ENCODE peak calls at places on chromosomes 6 and 20, in four cellular contexts. R is adrenal gland, P is uterus, L is heart left ventricle. H is an unnamed sample.
A peak's percentile ranks its signal among the peaks of the same experiment; 100 is the strongest.

GRCh38 chr6:971981-972640 is 279.2 kb upstream of the EXOC2 start:
- DNase-seq in R (no peak), P (no peak), L (no peak), H (no peak)

GRCh38 chr6:5941188-5941587 is 65.5 kb downstream of the NRN1 start:
- DNase-seq in P (no peak), L (no peak), R (no peak), H (no peak)

GRCh38 chr20:44336086-44336485 is 757 bp upstream of the R3HDML start:
- DNase-seq in L (no peak), P (no peak), R (no peak), H (no peak)

GRCh38 chr20:5531318-5532081 is 214.7 kb upstream of the PROKR2 start:
- DNase-seq in R (peak; percentile 71), P (no peak), L (no peak), H (no peak)

GRCh38 chr6:44202972-44203750 is 13.6 kb upstream of the MYMX start:
- DNase-seq in L (no peak), P (no peak), R (no peak), H (no peak)

GRCh38 chr20:7841291-7841966 is 98.8 kb downstream of the HAO1 start:
- DNase-seq in L (no peak), P (no peak), R (no peak), H (no peak)

GRCh38 chr6:26087284-26088115 is at the start of gene HFE:
- DNase-seq in L (peak; percentile 57), R (peak; percentile 76), P (peak; percentile 57), H (no peak)

GRCh38 chr6:21595265-21595950 is 1.9 kb downstream of the SOX4 start:
- DNase-seq in R (peak; percentile 62), P (peak; percentile 51), L (peak; percentile 37), H (no peak)

GRCh38 chr6:112372213-112372806 is 25.2 kb downstream of the RFPL4B start:
- DNase-seq in P (no peak), R (no peak), L (no peak), H (no peak)

GRCh38 chr6:89048985-89049384 is 31.6 kb upstream of the PNRC1 start:
- DNase-seq in R (peak; percentile 58), L (no peak), P (no peak), H (no peak)

GRCh38 chr6:137926207-137926731 is 59.2 kb downstream of the TNFAIP3 start:
- DNase-seq in L (no peak), R (no peak), P (no peak), H (no peak)

GRCh38 chr6:137928286-137928685 is 61.2 kb downstream of the TNFAIP3 start:
- DNase-seq in R (no peak), P (no peak), L (peak; percentile 24), H (no peak)

GRCh38 chr6:137925299-137925698 is 58.2 kb downstream of the TNFAIP3 start:
- DNase-seq in L (no peak), R (no peak), P (no peak), H (no peak)

GRCh38 chr6:137926985-137927384 is 59.9 kb downstream of the TNFAIP3 start:
- DNase-seq in L (no peak), R (no peak), P (no peak), H (no peak)

DNA sequence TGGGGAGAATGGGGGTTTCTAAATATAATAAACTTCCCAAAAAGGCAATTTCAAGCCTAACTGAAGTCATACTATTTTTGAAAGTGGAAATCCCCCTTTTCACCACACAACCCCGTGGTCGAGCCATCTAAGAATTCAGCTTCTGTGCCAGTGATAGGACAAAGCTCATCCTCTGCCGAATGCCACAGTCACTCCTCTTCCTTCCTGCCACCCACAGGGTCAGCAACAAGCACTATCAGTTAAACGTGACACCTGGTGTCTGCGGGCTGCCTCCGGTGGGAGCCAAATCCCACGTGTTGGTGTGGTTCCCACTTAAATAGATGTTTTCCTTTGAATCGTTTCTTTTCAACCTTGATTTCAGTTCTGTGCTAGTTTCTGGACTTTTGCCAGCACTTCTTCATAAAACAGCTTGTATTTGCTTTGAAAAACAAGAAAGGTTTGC is 60.7 kb downstream of the TNFAIP3 start:
- DNase-seq in P (no peak), R (no peak), L (no peak), H (no peak)
- H3K27ac ChIP-seq in P (no peak overlapping the region), R (no peak overlapping the region), L (no peak overlapping the region), H (no peak overlapping the region)

GRCh38 chr6:157380779-157381561 is at the start of gene ZDHHC14:
- DNase-seq in P (peak; percentile 89), L (peak; percentile 93), R (peak; percentile 94), H (peak; percentile 57)
- TF ChIP-seq POLR2A in P (peak; percentile 79), L (peak; percentile 90), R (peak; percentile 59), H (no peak)

GRCh38 chr20:10508468-10509251 is 73.6 kb downstream of the SLX4IP start:
- DNase-seq in L (no peak), P (peak; percentile 70), R (no peak), H (no peak)
- H3K27ac ChIP-seq in L (peak overlapping the region; percentile 65), P (peak overlapping the region; percentile 80), R (peak overlapping the region; percentile 73), H (peak overlapping the region; percentile 84)

GRCh38 chr6:163415620-163416379 is 1.3 kb downstream of the QKI start:
- DNase-seq in L (peak; percentile 51), P (peak; percentile 30), R (peak; percentile 71), H (no peak)
- TF ChIP-seq POLR2A in L (peak; percentile 27), P (no peak), R (no peak), H (no peak)

H was measured in esophagus squamous epithelium.